ENCODE peak calls at places on chromosomes 5 and 9, in four cellular contexts. V, C, R and M are unnamed samples.

GRCh38 chr5:37847978-37848425 is 8.2 kb upstream of the GDNF start:
- DNase-seq in R (no peak), C (no peak), V (peak; percentile 58), M (no peak)

GRCh38 chr5:132233811-132234683 is 6.4 kb upstream of the P4HA2 start:
- DNase-seq in V (no peak), R (peak; percentile 12), C (no peak), M (peak; percentile 55)

GRCh38 chr5:37703841-37704241 is 136.0 kb downstream of the GDNF start:
- DNase-seq in V (peak; percentile 56), R (no peak), C (no peak), M (no peak)

GRCh38 chr5:132065351-132065937 is 5.0 kb downstream of the IL3 start:
- DNase-seq in C (peak; percentile 24), V (peak; percentile 75), R (peak; percentile 50), M (no peak)

GRCh38 chr9:73022353-73022752 is 69.5 kb upstream of the ALDH1A1 start:
- DNase-seq in V (no peak), C (no peak), R (no peak), M (no peak)

GRCh38 chr5:59569158-59569557 is 324.4 kb downstream of the PDE4D start:
- DNase-seq in C (no peak), R (no peak), V (no peak), M (no peak)

GRCh38 chr5:72658161-72658560 is 151.0 kb upstream of the ZNF366 start:
- DNase-seq in R (no peak), V (no peak), C (no peak), M (no peak)

GRCh38 chr9:68740561-68740960 is 35.5 kb downstream of the PIP5K1B start:
- DNase-seq in C (no peak), R (no peak), V (no peak), M (no peak)

GRCh38 chr5:43000198-43000840 is 39.8 kb downstream of the ANXA2R start:
- DNase-seq in V (peak; percentile 42), C (no peak), R (no peak), M (no peak)

GRCh38 chr5:57683036-57683600 is 200.5 kb upstream of the ACTBL2 start:
- DNase-seq in C (no peak), R (no peak), V (peak; percentile 70), M (no peak)

GRCh38 chr5:102579379-102579778 is 80.6 kb upstream of the SLCO6A1 start:
- DNase-seq in V (no peak), R (no peak), C (no peak), M (no peak)
- H3K27ac ChIP-seq in V (no peak overlapping the region), R (no peak overlapping the region), C (no peak overlapping the region), M (no peak overlapping the region)

GRCh38 chr5:74403771-74404170 is 236.8 kb downstream of the ENC1 start:
- DNase-seq in V (no peak), C (no peak), R (no peak), M (no peak)

GRCh38 chr5:74402553-74402952 is 238.0 kb downstream of the ENC1 start:
- DNase-seq in V (no peak), C (no peak), R (no peak), M (no peak)

GRCh38 chr5:74401566-74402320 is 238.8 kb downstream of the ENC1 start:
- DNase-seq in C (no peak), R (no peak), V (no peak), M (no peak)

GRCh38 chr5:74396913-74397606 is 243.5 kb downstream of the ENC1 start:
- DNase-seq in R (no peak), C (no peak), V (no peak), M (no peak)

GRCh38 chr5:74400067-74400466 is 240.5 kb downstream of the ENC1 start:
- DNase-seq in C (no peak), V (no peak), R (no peak), M (no peak)
- TF ChIP-seq CTCF in C (no peak), V (no peak), R (no peak), M (no peak)

GRCh38 chr9:93183663-93184438 is at the start of gene WNK2:
- DNase-seq in V (peak; percentile 9), R (no peak), C (peak; percentile 17), M (no peak)
- H3K27ac ChIP-seq in V (no peak within 1 kb of the TSS), R (no peak within 1 kb of the TSS), C (no peak within 1 kb of the TSS), M (no peak within 1 kb of the TSS)

GRCh38 chr5:167863883-167864282 is 427.6 kb upstream of the WWC1 start:
- DNase-seq in V (no peak), C (no peak), R (no peak), M (no peak)
- TF ChIP-seq CTCF in V (no peak), C (no peak), R (no peak), M (no peak)

DNA sequence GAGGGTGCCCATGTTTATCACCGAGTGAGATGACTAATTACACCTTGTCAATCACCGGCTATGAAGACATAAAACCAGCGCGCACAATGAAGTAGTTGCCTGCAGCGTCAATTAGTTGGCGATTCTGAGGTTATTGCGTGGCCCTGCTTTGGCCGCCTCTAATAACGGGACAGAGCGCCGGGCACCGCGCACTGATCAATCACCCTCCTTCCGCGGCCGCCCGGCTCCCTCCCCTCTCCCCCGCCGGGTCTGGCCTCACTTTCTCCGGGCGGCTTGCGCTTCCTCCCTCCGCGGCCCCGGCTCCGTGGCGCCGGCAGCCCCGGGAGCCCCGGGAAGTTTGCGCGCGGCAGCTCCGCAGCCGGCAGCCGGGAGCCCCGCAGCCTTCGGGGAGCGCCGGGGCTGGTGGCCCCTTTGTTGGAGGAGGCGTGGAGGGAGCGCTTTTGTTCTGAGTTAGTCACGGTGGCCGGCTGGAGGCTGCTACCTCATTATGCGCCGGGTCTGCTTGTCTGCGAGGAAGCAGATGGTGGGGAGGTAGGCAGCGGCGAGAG is 3.2 kb upstream of the LHX2 start:
- DNase-seq in C (no peak), V (no peak), R (no peak), M (no peak)
- H3K27ac ChIP-seq in C (no peak overlapping the region), V (no peak overlapping the region), R (no peak overlapping the region), M (no peak overlapping the region)

GRCh38 chr5:80755634-80756033 is 100.9 kb upstream of the DHFR start:
- DNase-seq in R (no peak), C (no peak), V (no peak), M (no peak)
- TF ChIP-seq CTCF in R (no peak), C (no peak), V (no peak), M (no peak)

DNA sequence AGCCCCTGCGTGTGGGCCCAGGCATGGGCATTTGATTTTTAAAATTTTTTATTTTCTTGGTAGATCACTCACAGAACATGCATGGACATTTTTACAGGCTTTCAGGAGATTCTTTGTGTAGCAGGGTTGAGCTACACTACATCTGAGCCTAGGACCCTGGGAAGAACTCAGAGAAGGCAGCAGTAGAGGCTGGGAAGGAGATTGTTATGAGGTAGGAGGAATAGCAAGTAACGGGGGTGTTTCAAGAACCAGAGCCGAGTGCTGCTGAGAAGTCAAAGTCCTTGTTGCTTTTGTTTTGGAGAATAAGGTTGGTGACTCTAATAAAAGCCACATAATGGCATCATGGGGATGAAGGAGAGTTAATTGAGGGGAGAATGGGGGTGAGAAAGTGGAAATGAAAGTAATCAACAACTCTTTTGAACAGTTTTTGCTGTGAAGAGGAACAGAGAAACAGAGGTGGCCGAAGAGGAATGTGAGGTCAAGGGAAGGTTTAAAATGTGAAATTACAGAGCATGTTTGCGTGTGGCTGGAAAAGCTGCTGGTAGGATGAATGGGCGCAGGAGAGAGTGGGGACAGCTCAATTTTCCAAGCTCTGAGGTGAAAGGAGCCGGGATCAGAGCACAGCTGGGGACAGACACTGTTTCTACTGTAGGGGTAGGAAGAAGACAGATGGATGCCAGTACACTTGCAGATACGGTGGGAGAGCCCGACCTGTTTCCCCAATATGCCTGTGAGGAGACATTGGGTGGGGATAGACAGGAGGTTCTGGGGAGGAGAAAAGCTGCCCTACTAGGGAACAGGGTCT is 4.7 kb upstream of the PDLIM7 start:
- DNase-seq in R (no peak), C (no peak), V (no peak), M (no peak)
- H3K27ac ChIP-seq in R (peak overlapping the region; percentile 18), C (no peak overlapping the region), V (no peak overlapping the region), M (no peak overlapping the region)

GRCh38 chr5:179186801-179187200 is 126.6 kb downstream of the ZNF354C start:
- DNase-seq in C (no peak), V (no peak), R (no peak), M (no peak)
- TF ChIP-seq CTCF in C (no peak), V (no peak), R (no peak), M (no peak)

GRCh38 chr5:1634337-1634661 is 110.5 kb upstream of the LPCAT1 start:
- DNase-seq in C (no peak), V (no peak), R (no peak), M (no peak)
- H3K27ac ChIP-seq in C (peak overlapping the region; percentile 70), V (peak overlapping the region; percentile 73), R (peak overlapping the region; percentile 74), M (peak overlapping the region; percentile 90)

DNA sequence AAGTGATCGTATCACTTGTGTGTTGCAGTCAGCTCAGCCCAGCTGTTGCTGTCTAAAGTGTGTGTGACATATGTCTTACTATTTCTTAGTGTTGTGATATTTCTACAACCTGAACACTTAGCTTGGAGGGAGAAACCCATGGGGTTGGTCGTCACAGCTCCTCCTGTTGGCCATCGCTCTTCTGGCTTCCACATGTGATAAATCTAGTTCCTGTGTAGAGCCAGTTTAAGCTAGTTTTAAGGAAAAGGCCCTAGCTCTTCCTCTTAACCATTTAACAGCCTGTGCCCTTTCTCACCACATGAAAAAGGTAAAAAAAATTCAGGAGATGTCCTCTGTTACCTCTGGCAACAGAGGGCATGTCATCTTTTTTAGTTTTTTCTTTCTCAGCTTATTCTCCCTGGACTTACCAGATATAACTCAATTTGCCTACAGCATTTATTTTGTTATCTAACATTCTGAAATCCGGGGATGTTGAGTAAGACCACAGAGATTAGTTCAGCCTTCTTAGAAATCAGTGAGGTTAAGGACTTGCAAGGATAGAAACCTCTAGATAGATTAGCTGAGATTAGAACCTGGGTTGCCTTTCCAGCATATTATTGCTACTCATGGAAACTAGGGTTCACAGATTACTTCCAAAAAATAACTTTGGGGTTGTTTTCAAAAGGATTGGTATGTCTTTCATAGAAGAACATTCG is 100.4 kb downstream of the GAPVD1 start:
- DNase-seq in R (no peak), C (no peak), V (peak; percentile 47), M (no peak)
- TF ChIP-seq CTCF in R (no peak), C (no peak), V (peak; percentile 26), M (no peak)